ENCODE peak calls at places on chromosomes 4 and X, in five cellular contexts. One of them, this sample, is unnamed.

GRCh38 chrX:153700376-153700945 is 12.7 kb downstream of the SLC6A8 start:
- DNase-seq in H9: no peak
- DNase-seq in left colon: no peak
- DNase-seq in dermis blood vessel endothelial cell: no peak
- DNase-seq in uterus: no peak
- DNase-seq in this sample: no peak

GRCh38 chr4:38080575-38080974 is 120.4 kb downstream of the PTTG2 start:
- DNase-seq in dermis blood vessel endothelial cell: no peak
- DNase-seq in left colon: no peak
- DNase-seq in uterus: no peak
- DNase-seq in H9: no peak
- DNase-seq in this sample: no peak

GRCh38 chr4:129821073-129821472 is 725.1 kb downstream of the C4orf33 start:
- DNase-seq in dermis blood vessel endothelial cell: no peak
- DNase-seq in H9: no peak
- DNase-seq in uterus: no peak
- DNase-seq in left colon: no peak
- DNase-seq in this sample: no peak

GRCh38 chr4:183240581-183241321 is 79.3 kb downstream of the CLDN22 start:
- DNase-seq in dermis blood vessel endothelial cell: no peak
- DNase-seq in uterus: no peak
- DNase-seq in H9: peak; percentile 41
- DNase-seq in left colon: no peak
- DNase-seq in this sample: no peak

GRCh38 chr4:152956167-152956566 is 20.0 kb downstream of the FHDC1 start:
- DNase-seq in dermis blood vessel endothelial cell: no peak
- DNase-seq in uterus: no peak
- DNase-seq in H9: no peak
- DNase-seq in left colon: no peak
- DNase-seq in this sample: no peak

GRCh38 chr4:4866833-4867744 is 7.6 kb downstream of the MSX1 start:
- DNase-seq in left colon: no peak
- DNase-seq in H9: peak; percentile 79
- DNase-seq in dermis blood vessel endothelial cell: peak; percentile 53
- DNase-seq in uterus: peak; percentile 83
- DNase-seq in this sample: no peak

GRCh38 chr4:101008503-101008902 is 338.8 kb downstream of the PPP3CA start:
- DNase-seq in H9: no peak
- DNase-seq in dermis blood vessel endothelial cell: no peak
- DNase-seq in uterus: no peak
- DNase-seq in left colon: no peak
- DNase-seq in this sample: no peak

GRCh38 chr4:123121241-123121907 is 199.0 kb upstream of the NUDT6 start:
- DNase-seq in H9: no peak
- DNase-seq in uterus: no peak
- DNase-seq in left colon: no peak
- DNase-seq in dermis blood vessel endothelial cell: peak; percentile 32
- DNase-seq in this sample: no peak

GRCh38 chrX:69173906-69174305 is 8.7 kb upstream of the PJA1 start:
- DNase-seq in left colon: no peak
- DNase-seq in uterus: no peak
- DNase-seq in dermis blood vessel endothelial cell: no peak
- DNase-seq in H9: peak; percentile 33
- DNase-seq in this sample: no peak

GRCh38 chr4:41222259-41222658 is 7.9 kb upstream of the APBB2 start:
- DNase-seq in dermis blood vessel endothelial cell: no peak
- DNase-seq in left colon: no peak
- DNase-seq in H9: no peak
- DNase-seq in uterus: no peak
- DNase-seq in this sample: no peak

GRCh38 chrX:129015381-129015780 is 507.9 kb downstream of the SMARCA1 start:
- DNase-seq in H9: no peak
- DNase-seq in uterus: no peak
- DNase-seq in dermis blood vessel endothelial cell: no peak
- DNase-seq in left colon: no peak
- DNase-seq in this sample: no peak

GRCh38 chr4:77308843-77309242 is 151.8 kb downstream of the CCNG2 start:
- DNase-seq in left colon: no peak
- DNase-seq in H9: no peak
- DNase-seq in dermis blood vessel endothelial cell: peak; percentile 35
- DNase-seq in uterus: no peak
- DNase-seq in this sample: peak; percentile 31

GRCh38 chrX:51568586-51568985 is 50.1 kb downstream of the CENPVL3 start:
- DNase-seq in uterus: no peak
- DNase-seq in left colon: no peak
- DNase-seq in H9: no peak
- DNase-seq in dermis blood vessel endothelial cell: no peak
- DNase-seq in this sample: no peak

GRCh38 chrX:94751611-94752010 is 1077.6 kb downstream of the FAM133A start:
- DNase-seq in dermis blood vessel endothelial cell: no peak
- DNase-seq in uterus: no peak
- DNase-seq in left colon: no peak
- DNase-seq in H9: no peak
- DNase-seq in this sample: no peak

GRCh38 chrX:15874672-15875071 is 20.1 kb upstream of the AP1S2 start:
- DNase-seq in H9: no peak
- DNase-seq in uterus: no peak
- DNase-seq in left colon: no peak
- DNase-seq in dermis blood vessel endothelial cell: no peak
- DNase-seq in this sample: no peak

GRCh38 chr4:30714408-30715031 is 5.6 kb upstream of the PCDH7 start:
- DNase-seq in uterus: peak; percentile 30
- DNase-seq in dermis blood vessel endothelial cell: peak; percentile 57
- DNase-seq in left colon: no peak
- DNase-seq in H9: peak; percentile 55
- DNase-seq in this sample: peak; percentile 13